ENCODE peak calls at places on chromosomes 11 and 22, in nine cellular contexts. One of them, this sample, is unnamed.
A peak's percentile ranks its signal among the peaks of the same experiment; 100 is the strongest.

GRCh38 chr11:45105233-45105992 is 41.0 kb upstream of the PRDM11 start:
- DNase-seq in fibroblast of lung: peak; percentile 63
- DNase-seq in cardiac muscle cell: peak; percentile 86
- DNase-seq in naive thymus-derived CD4-positive, alpha-beta T cell: peak; percentile 36
- DNase-seq in tibial artery: peak; percentile 65
- DNase-seq in Peyer's patch: peak; percentile 81
- DNase-seq in tibial nerve: peak; percentile 62
- DNase-seq in psoas muscle: peak; percentile 82
- DNase-seq in prostate gland: peak; percentile 63
- DNase-seq in this sample: peak; percentile 53

GRCh38 chr11:100902454-100903141 is 215.5 kb downstream of the ARHGAP42 start:
- DNase-seq in psoas muscle: no peak
- DNase-seq in naive thymus-derived CD4-positive, alpha-beta T cell: no peak
- DNase-seq in tibial nerve: no peak
- DNase-seq in Peyer's patch: no peak
- DNase-seq in prostate gland: no peak
- DNase-seq in cardiac muscle cell: no peak
- DNase-seq in fibroblast of lung: no peak
- DNase-seq in tibial artery: no peak
- DNase-seq in this sample: no peak

GRCh38 chr11:22627421-22627820 is 1.8 kb upstream of the FANCF start:
- DNase-seq in cardiac muscle cell: no peak
- DNase-seq in psoas muscle: no peak
- DNase-seq in naive thymus-derived CD4-positive, alpha-beta T cell: no peak
- DNase-seq in prostate gland: no peak
- DNase-seq in tibial artery: no peak
- DNase-seq in tibial nerve: no peak
- DNase-seq in fibroblast of lung: no peak
- DNase-seq in Peyer's patch: no peak
- DNase-seq in this sample: no peak

GRCh38 chr11:32884770-32885384 is 7.7 kb upstream of the QSER1 start:
- DNase-seq in psoas muscle: no peak
- DNase-seq in fibroblast of lung: peak; percentile 7
- DNase-seq in naive thymus-derived CD4-positive, alpha-beta T cell: no peak
- DNase-seq in tibial artery: no peak
- DNase-seq in prostate gland: no peak
- DNase-seq in Peyer's patch: no peak
- DNase-seq in tibial nerve: no peak
- DNase-seq in cardiac muscle cell: peak; percentile 35
- DNase-seq in this sample: no peak

GRCh38 chr22:28435271-28435825 is 244.3 kb downstream of the TTC28 start:
- DNase-seq in Peyer's patch: no peak
- DNase-seq in cardiac muscle cell: no peak
- DNase-seq in psoas muscle: peak; percentile 33
- DNase-seq in tibial artery: no peak
- DNase-seq in fibroblast of lung: no peak
- DNase-seq in tibial nerve: no peak
- DNase-seq in naive thymus-derived CD4-positive, alpha-beta T cell: no peak
- DNase-seq in prostate gland: peak; percentile 83
- DNase-seq in this sample: no peak

GRCh38 chr11:119772581-119772980 is 43.6 kb upstream of the NECTIN1 start:
- DNase-seq in prostate gland: no peak
- DNase-seq in psoas muscle: no peak
- DNase-seq in tibial nerve: no peak
- DNase-seq in tibial artery: no peak
- DNase-seq in cardiac muscle cell: no peak
- DNase-seq in Peyer's patch: peak; percentile 19
- DNase-seq in fibroblast of lung: no peak
- DNase-seq in naive thymus-derived CD4-positive, alpha-beta T cell: no peak
- DNase-seq in this sample: no peak

GRCh38 chr22:35891442-35891841 is 137.2 kb downstream of the RBFOX2 start:
- DNase-seq in psoas muscle: no peak
- DNase-seq in fibroblast of lung: no peak
- DNase-seq in tibial nerve: no peak
- DNase-seq in cardiac muscle cell: no peak
- DNase-seq in naive thymus-derived CD4-positive, alpha-beta T cell: no peak
- DNase-seq in Peyer's patch: no peak
- DNase-seq in prostate gland: no peak
- DNase-seq in tibial artery: no peak
- DNase-seq in this sample: no peak

GRCh38 chr11:125423247-125423849 is 72.7 kb downstream of the FEZ1 start:
- DNase-seq in tibial artery: no peak
- DNase-seq in fibroblast of lung: no peak
- DNase-seq in Peyer's patch: no peak
- DNase-seq in cardiac muscle cell: no peak
- DNase-seq in naive thymus-derived CD4-positive, alpha-beta T cell: no peak
- DNase-seq in prostate gland: no peak
- DNase-seq in psoas muscle: no peak
- DNase-seq in tibial nerve: no peak
- DNase-seq in this sample: no peak

GRCh38 chr11:134359646-134360045 is 27.9 kb downstream of the GLB1L2 start:
- DNase-seq in fibroblast of lung: no peak
- DNase-seq in psoas muscle: no peak
- DNase-seq in tibial artery: no peak
- DNase-seq in prostate gland: no peak
- DNase-seq in Peyer's patch: peak; percentile 5
- DNase-seq in naive thymus-derived CD4-positive, alpha-beta T cell: no peak
- DNase-seq in tibial nerve: no peak
- DNase-seq in cardiac muscle cell: no peak
- DNase-seq in this sample: no peak

GRCh38 chr22:43826142-43827093 is 14.3 kb upstream of the EFCAB6 start:
- DNase-seq in tibial artery: peak; percentile 20
- DNase-seq in tibial nerve: no peak
- DNase-seq in psoas muscle: no peak
- DNase-seq in fibroblast of lung: peak; percentile 82
- DNase-seq in Peyer's patch: no peak
- DNase-seq in cardiac muscle cell: peak; percentile 73
- DNase-seq in naive thymus-derived CD4-positive, alpha-beta T cell: no peak
- DNase-seq in prostate gland: no peak
- DNase-seq in this sample: no peak

GRCh38 chr22:48882636-48883200 is 945.0 kb downstream of the BRD1 start:
- DNase-seq in fibroblast of lung: no peak
- DNase-seq in cardiac muscle cell: no peak
- DNase-seq in tibial nerve: no peak
- DNase-seq in naive thymus-derived CD4-positive, alpha-beta T cell: no peak
- DNase-seq in tibial artery: no peak
- DNase-seq in Peyer's patch: no peak
- DNase-seq in prostate gland: no peak
- DNase-seq in psoas muscle: no peak
- DNase-seq in this sample: no peak

GRCh38 chr22:48885271-48885918 is 942.3 kb downstream of the BRD1 start:
- DNase-seq in fibroblast of lung: no peak
- DNase-seq in tibial artery: peak; percentile 7
- DNase-seq in naive thymus-derived CD4-positive, alpha-beta T cell: no peak
- DNase-seq in psoas muscle: no peak
- DNase-seq in cardiac muscle cell: no peak
- DNase-seq in prostate gland: no peak
- DNase-seq in tibial nerve: no peak
- DNase-seq in Peyer's patch: no peak
- DNase-seq in this sample: no peak

GRCh38 chr22:48884786-48885185 is 942.9 kb downstream of the BRD1 start:
- DNase-seq in Peyer's patch: peak; percentile 25
- DNase-seq in prostate gland: no peak
- DNase-seq in psoas muscle: no peak
- DNase-seq in cardiac muscle cell: no peak
- DNase-seq in tibial nerve: no peak
- DNase-seq in tibial artery: peak; percentile 8
- DNase-seq in fibroblast of lung: no peak
- DNase-seq in naive thymus-derived CD4-positive, alpha-beta T cell: no peak
- DNase-seq in this sample: no peak

GRCh38 chr22:48883211-48883960 is 944.3 kb downstream of the BRD1 start:
- DNase-seq in fibroblast of lung: no peak
- DNase-seq in cardiac muscle cell: no peak
- DNase-seq in Peyer's patch: no peak
- DNase-seq in prostate gland: no peak
- DNase-seq in naive thymus-derived CD4-positive, alpha-beta T cell: no peak
- DNase-seq in psoas muscle: no peak
- DNase-seq in tibial artery: no peak
- DNase-seq in tibial nerve: no peak
- DNase-seq in this sample: no peak

DNA sequence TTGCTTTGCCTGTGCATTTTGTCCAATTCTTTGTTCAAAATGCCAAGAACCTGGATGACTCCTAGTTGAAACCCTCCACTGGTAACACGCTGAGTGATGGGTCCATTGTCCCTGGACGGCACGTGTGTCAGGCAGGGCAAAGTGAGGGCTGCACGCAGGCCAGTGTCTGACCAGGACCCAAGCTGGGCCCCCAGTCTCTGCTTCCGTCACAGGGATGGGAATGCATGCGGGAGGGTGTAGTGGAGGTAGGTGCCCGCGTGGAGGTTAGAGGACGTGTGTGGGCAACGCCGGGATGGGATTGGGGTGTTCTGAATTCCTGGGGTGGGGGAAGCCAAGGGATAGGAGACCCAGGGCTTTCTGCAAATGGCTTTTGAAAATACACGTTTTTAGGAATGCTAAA is 943.4 kb downstream of the BRD1 start:
- DNase-seq in naive thymus-derived CD4-positive, alpha-beta T cell: no peak
- DNase-seq in Peyer's patch: peak; percentile 15
- DNase-seq in tibial nerve: no peak
- DNase-seq in cardiac muscle cell: no peak
- DNase-seq in fibroblast of lung: no peak
- DNase-seq in tibial artery: peak; percentile 7
- DNase-seq in psoas muscle: no peak
- DNase-seq in prostate gland: no peak
- DNase-seq in this sample: no peak
- H3K4me1 ChIP-seq in naive thymus-derived CD4-positive, alpha-beta T cell: no peaks in the 10 kb centered on the region
- H3K4me1 ChIP-seq in Peyer's patch: no peaks in the 10 kb centered on the region
- H3K4me1 ChIP-seq in tibial nerve: no peaks in the 10 kb centered on the region
- H3K4me1 ChIP-seq in cardiac muscle cell: no peaks in the 10 kb centered on the region
- H3K4me1 ChIP-seq in fibroblast of lung: no peaks in the 10 kb centered on the region
- H3K4me1 ChIP-seq in tibial artery: no peaks in the 10 kb centered on the region
- H3K4me1 ChIP-seq in psoas muscle: no peaks in the 10 kb centered on the region
- H3K4me1 ChIP-seq in prostate gland: no peaks in the 10 kb centered on the region
- H3K4me1 ChIP-seq in this sample: no peaks in the 10 kb centered on the region

GRCh38 chr22:47419239-47419638 is 656.8 kb downstream of the TBC1D22A start:
- DNase-seq in tibial nerve: no peak
- DNase-seq in fibroblast of lung: no peak
- DNase-seq in prostate gland: no peak
- DNase-seq in cardiac muscle cell: no peak
- DNase-seq in psoas muscle: no peak
- DNase-seq in Peyer's patch: no peak
- DNase-seq in naive thymus-derived CD4-positive, alpha-beta T cell: no peak
- DNase-seq in tibial artery: no peak
- DNase-seq in this sample: no peak
- H3K9me3 ChIP-seq in tibial nerve: no peaks in the 10 kb centered on the region
- H3K9me3 ChIP-seq in fibroblast of lung: no peaks in the 10 kb centered on the region
- H3K9me3 ChIP-seq in prostate gland: no peaks in the 10 kb centered on the region
- H3K9me3 ChIP-seq in cardiac muscle cell: no peaks in the 10 kb centered on the region
- H3K9me3 ChIP-seq in psoas muscle: no peaks in the 10 kb centered on the region
- H3K9me3 ChIP-seq in Peyer's patch: no peaks in the 10 kb centered on the region
- H3K9me3 ChIP-seq in naive thymus-derived CD4-positive, alpha-beta T cell: peaks cover 4% of the 10 kb centered on the region
- H3K9me3 ChIP-seq in tibial artery: no peaks in the 10 kb centered on the region
- H3K9me3 ChIP-seq in this sample: no peaks in the 10 kb centered on the region

DNA sequence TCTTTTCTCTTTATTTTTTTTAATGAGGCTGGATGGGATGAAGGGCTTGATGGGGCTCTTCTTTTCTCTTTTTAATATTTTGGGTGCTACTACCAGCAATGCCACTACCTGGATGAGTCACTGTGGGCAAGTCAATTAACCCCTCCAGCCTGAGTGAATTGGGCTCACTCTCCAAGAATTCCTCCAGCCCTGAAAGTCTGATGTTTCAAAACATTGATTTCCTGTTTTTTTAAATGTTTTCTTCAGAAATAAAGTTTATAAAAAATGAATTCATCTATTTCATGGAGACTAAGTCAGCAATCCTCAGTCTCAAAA is 812 bp upstream of the OR5A2 start:
- DNase-seq in psoas muscle: no peak
- DNase-seq in Peyer's patch: no peak
- DNase-seq in prostate gland: no peak
- DNase-seq in tibial nerve: no peak
- DNase-seq in cardiac muscle cell: no peak
- DNase-seq in naive thymus-derived CD4-positive, alpha-beta T cell: no peak
- DNase-seq in fibroblast of lung: no peak
- DNase-seq in tibial artery: no peak
- DNase-seq in this sample: no peak
- H3K27ac ChIP-seq in psoas muscle: no peak overlapping the region
- H3K27ac ChIP-seq in Peyer's patch: no peak overlapping the region
- H3K27ac ChIP-seq in prostate gland: no peak overlapping the region
- H3K27ac ChIP-seq in tibial nerve: no peak overlapping the region
- H3K27ac ChIP-seq in cardiac muscle cell: no peak overlapping the region
- H3K27ac ChIP-seq in naive thymus-derived CD4-positive, alpha-beta T cell: no peak overlapping the region
- H3K27ac ChIP-seq in fibroblast of lung: no peak overlapping the region
- H3K27ac ChIP-seq in tibial artery: no peak overlapping the region
- H3K27ac ChIP-seq in this sample: no peak overlapping the region

GRCh38 chr11:83025267-83025704 is 46.4 kb downstream of the RAB30 start:
- DNase-seq in prostate gland: no peak
- DNase-seq in Peyer's patch: no peak
- DNase-seq in psoas muscle: no peak
- DNase-seq in naive thymus-derived CD4-positive, alpha-beta T cell: no peak
- DNase-seq in cardiac muscle cell: no peak
- DNase-seq in tibial nerve: no peak
- DNase-seq in tibial artery: no peak
- DNase-seq in fibroblast of lung: no peak
- DNase-seq in this sample: no peak
- H3K4me1 ChIP-seq in prostate gland: no peaks in the 10 kb centered on the region
- H3K4me1 ChIP-seq in Peyer's patch: no peaks in the 10 kb centered on the region
- H3K4me1 ChIP-seq in psoas muscle: peaks cover 61% of the 10 kb centered on the region
- H3K4me1 ChIP-seq in naive thymus-derived CD4-positive, alpha-beta T cell: no peaks in the 10 kb centered on the region
- H3K4me1 ChIP-seq in cardiac muscle cell: peaks cover 4% of the 10 kb centered on the region
- H3K4me1 ChIP-seq in tibial nerve: peaks cover 20% of the 10 kb centered on the region
- H3K4me1 ChIP-seq in tibial artery: peaks cover 24% of the 10 kb centered on the region
- H3K4me1 ChIP-seq in fibroblast of lung: no peaks in the 10 kb centered on the region
- H3K4me1 ChIP-seq in this sample: peaks cover 18% of the 10 kb centered on the region